ENCODE peak calls at places on chromosomes 13 and 19, in four cellular contexts. Z is WERI-Rb-1, M is BJ, C is brain microvascular endothelial cell. I is an unnamed sample.
A peak's percentile ranks its signal among the peaks of the same experiment; 100 is the strongest.

GRCh38 chr19:18607222-18608101 is 863 bp upstream of the CRLF1 start:
- DNase-seq in M (no peak), Z (peak; percentile 33), C (no peak), I (no peak)

GRCh38 chr13:41562541-41563178 is 105.3 kb downstream of the RGCC start:
- DNase-seq in M (no peak), Z (no peak), C (no peak), I (no peak)

GRCh38 chr13:51122868-51123267 is 11.8 kb upstream of the C13orf42 start:
- DNase-seq in C (no peak), M (no peak), Z (peak; percentile 38), I (no peak)

GRCh38 chr13:26961890-26962615 is 201.5 kb upstream of the GPR12 start:
- DNase-seq in M (no peak), C (no peak), Z (no peak), I (no peak)

GRCh38 chr19:1744822-1745563 is 8.3 kb upstream of the ONECUT3 start:
- DNase-seq in Z (no peak), M (no peak), C (no peak), I (no peak)

GRCh38 chr13:103067751-103068563 is 1.7 kb upstream of the SLC10A2 start:
- DNase-seq in M (no peak), C (no peak), Z (no peak), I (no peak)

GRCh38 chr13:30577381-30577780 is 40.3 kb upstream of the USPL1 start:
- DNase-seq in M (peak; percentile 65), Z (peak; percentile 12), C (peak; percentile 92), I (no peak)

GRCh38 chr19:36488816-36489138 is 584 bp downstream of the ZNF566 start:
- DNase-seq in Z (peak; percentile 31), C (peak; percentile 3), M (no peak), I (no peak)

GRCh38 chr19:49491804-49492572 is 4.2 kb upstream of the RPS11 start:
- DNase-seq in M (no peak), C (no peak), Z (no peak), I (no peak)

GRCh38 chr13:33164331-33164730 is 121.2 kb downstream of the STARD13 start:
- DNase-seq in Z (no peak), M (no peak), C (no peak), I (no peak)

GRCh38 chr19:37098570-37098969 is 20.3 kb downstream of the ZNF420 start:
- DNase-seq in M (no peak), Z (no peak), C (no peak), I (no peak)

GRCh38 chr19:33444993-33445751 is 71.7 kb downstream of the CEBPG start:
- DNase-seq in Z (no peak), M (no peak), C (no peak), I (peak; percentile 24)

GRCh38 chr19:38723606-38724379 is 20.5 kb downstream of the CAPN12 start:
- DNase-seq in M (no peak), Z (no peak), C (no peak), I (no peak)
- H3K36me3 ChIP-seq in M (peaks cover 84% of the 10 kb centered on the region), Z (peaks cover 97% of the 10 kb centered on the region), C (peaks cover 88% of the 10 kb centered on the region), I (no peaks in the 10 kb centered on the region)

DNA sequence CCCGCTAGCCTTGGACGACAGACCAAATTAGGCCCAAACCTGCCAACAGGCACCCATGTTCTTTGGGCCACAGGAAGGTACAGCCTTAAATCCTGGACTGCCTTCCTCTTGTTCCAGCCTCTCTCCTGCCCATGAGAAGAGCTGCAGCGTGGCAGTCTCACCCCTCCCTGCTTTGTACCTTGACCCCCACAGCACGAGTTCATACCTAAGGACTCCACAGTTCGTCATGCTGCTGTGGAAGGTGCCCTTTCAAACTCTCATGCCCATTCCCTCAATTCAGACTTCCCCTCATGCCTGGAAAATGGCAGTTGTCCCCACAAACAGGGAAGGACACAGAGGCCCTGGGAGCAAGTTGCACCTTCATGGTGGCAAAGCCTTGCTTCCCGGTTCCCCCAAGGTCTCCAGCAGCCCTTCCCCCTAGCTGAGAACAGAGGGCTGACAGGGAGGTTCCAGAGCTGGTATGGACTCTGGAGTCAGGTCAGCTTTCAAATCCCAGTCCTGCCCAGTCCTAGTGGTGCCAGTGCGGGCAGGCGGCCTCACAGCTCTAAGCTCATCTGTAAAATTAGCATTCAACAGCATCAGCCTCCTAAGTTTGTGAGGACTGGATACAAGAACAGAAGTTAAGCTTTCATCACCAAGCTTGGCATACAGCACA is 8.6 kb downstream of the GSK3A start:
- DNase-seq in Z (no peak), M (no peak), C (no peak), I (no peak)
- H3K36me3 ChIP-seq in Z (peaks cover 81% of the 10 kb centered on the region), M (peaks cover 45% of the 10 kb centered on the region), C (peaks cover 76% of the 10 kb centered on the region), I (peaks cover 10% of the 10 kb centered on the region)

DNA sequence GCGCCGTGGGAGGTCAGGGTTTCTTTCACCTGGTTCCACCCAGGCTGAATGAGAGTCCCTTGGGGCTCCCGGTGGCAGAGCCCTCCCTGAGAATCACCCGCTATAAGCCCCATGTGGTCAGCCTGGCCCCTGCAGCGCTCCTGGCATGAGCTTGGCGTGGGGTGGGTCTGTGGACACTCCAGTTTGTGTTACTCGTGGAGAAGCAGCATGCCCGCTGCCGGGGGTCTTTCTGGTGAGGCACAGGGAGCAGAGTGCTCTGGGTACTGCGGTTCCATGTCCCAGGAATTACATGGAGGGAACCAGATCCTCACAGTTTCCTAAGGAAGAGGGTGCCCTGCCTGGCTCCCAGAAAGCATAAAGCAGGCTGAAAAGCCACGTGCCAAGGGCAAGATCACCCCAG is 62.2 kb downstream of the SMARCA4 start:
- DNase-seq in M (no peak), C (no peak), Z (no peak), I (no peak)
- H3K36me3 ChIP-seq in M (peaks cover 49% of the 10 kb centered on the region), C (peaks cover 91% of the 10 kb centered on the region), Z (peaks cover 94% of the 10 kb centered on the region), I (no peaks in the 10 kb centered on the region)

GRCh38 chr19:5921777-5922176 is 7.7 kb downstream of the CAPS start:
- DNase-seq in M (no peak), Z (no peak), C (no peak), I (no peak)
- H3K36me3 ChIP-seq in M (peaks cover 42% of the 10 kb centered on the region), Z (peaks cover 90% of the 10 kb centered on the region), C (peaks cover 71% of the 10 kb centered on the region), I (peaks cover 7% of the 10 kb centered on the region)

GRCh38 chr19:58237324-58237723 is 8.6 kb downstream of the ZNF544 start:
- DNase-seq in Z (no peak), C (no peak), M (no peak), I (no peak)
- H3K36me3 ChIP-seq in Z (peaks cover 89% of the 10 kb centered on the region), C (peaks cover 50% of the 10 kb centered on the region), M (peaks cover 23% of the 10 kb centered on the region), I (peaks cover 28% of the 10 kb centered on the region)

DNA sequence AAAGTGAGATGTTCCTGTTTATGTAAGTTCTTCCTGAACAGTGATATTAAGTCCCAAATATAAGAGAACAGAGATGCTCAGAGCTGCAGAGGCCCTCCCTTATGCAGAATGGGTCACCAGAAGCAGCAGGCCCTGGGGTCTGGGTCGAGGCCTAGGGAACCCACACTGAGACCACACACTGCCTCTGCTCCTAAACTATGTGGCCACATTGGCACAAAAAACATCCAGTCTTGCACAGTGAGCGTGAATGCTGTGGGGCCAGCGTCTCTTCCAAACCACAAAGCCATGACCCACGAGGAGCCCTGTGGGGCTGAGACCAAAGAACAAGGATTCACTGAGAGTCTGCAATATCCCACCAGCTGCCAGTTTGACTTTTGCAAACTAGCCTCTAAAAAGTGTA is 23.6 kb downstream of the PROZ start:
- DNase-seq in M (no peak), C (peak; percentile 53), Z (no peak), I (no peak)
- H3K36me3 ChIP-seq in M (peaks cover 11% of the 10 kb centered on the region), C (peaks cover 14% of the 10 kb centered on the region), Z (peaks cover 90% of the 10 kb centered on the region), I (peaks cover 16% of the 10 kb centered on the region)

GRCh38 chr19:10553943-10554381 is 10.3 kb downstream of the ATG4D start:
- DNase-seq in M (no peak), Z (no peak), C (no peak), I (peak; percentile 45)
- H3K36me3 ChIP-seq in M (peaks cover 36% of the 10 kb centered on the region), Z (peaks cover 99% of the 10 kb centered on the region), C (peaks cover 62% of the 10 kb centered on the region), I (peaks cover 4% of the 10 kb centered on the region)

I was measured in breast epithelium.